ENCODE peak calls at places on chromosomes 1 and 21, in nine cellular contexts. E is psoas muscle, I is left ventricle myocardium inferior, K is GM23338, Z is endothelial cell of umbilical vein, A is PC-9, W is mesendoderm, S is tibial artery, T is H1. B is an unnamed sample.

GRCh38 chr1:107782192-107782845 is 182.7 kb downstream of the VAV3 start:
- DNase-seq in A (peak), S (no peak), I (no peak), K (peak), E (no peak), Z (peak), W (peak), T (no peak), B (no peak)

GRCh38 chr1:46362158-46362557 is 21.6 kb downstream of the NSUN4 start:
- DNase-seq in Z (no peak), K (no peak), T (no peak), S (no peak), A (no peak), E (no peak), W (no peak), I (no peak), B (no peak)

GRCh38 chr1:36411674-36412648 is 14.3 kb upstream of the LSM10 start:
- DNase-seq in A (peak), T (no peak), I (no peak), E (no peak), Z (peak), K (peak), S (no peak), W (peak), B (no peak)

GRCh38 chr1:51557168-51557567 is 38.1 kb upstream of the EPS15 start:
- DNase-seq in W (no peak), Z (no peak), A (no peak), S (no peak), T (no peak), E (no peak), I (no peak), K (no peak), B (no peak)

GRCh38 chr21:34594566-34595234 is 20.2 kb downstream of the RCAN1 start:
- DNase-seq in A (no peak), I (no peak), T (peak), K (no peak), S (no peak), Z (no peak), W (no peak), E (no peak), B (no peak)

GRCh38 chr1:18870325-18870865 is 10.9 kb upstream of the TAS1R2 start:
- DNase-seq in I (no peak), S (no peak), W (no peak), E (no peak), Z (no peak), A (no peak), T (no peak), K (peak), B (no peak)

GRCh38 chr1:173506437-173506836 is 29.3 kb downstream of the PRDX6 start:
- DNase-seq in K (peak), I (no peak), E (no peak), T (peak), W (peak), A (no peak), Z (no peak), S (no peak), B (no peak)

GRCh38 chr1:94039514-94039870 is 81.5 kb downstream of the ABCA4 start:
- DNase-seq in Z (peak), W (peak), I (peak), E (peak), A (peak), T (peak), K (peak), S (peak), B (peak)

GRCh38 chr1:175191654-175192053 is 922 bp downstream of the KIAA0040 start:
- DNase-seq in E (no peak), Z (peak), T (no peak), W (peak), K (peak), A (no peak), I (no peak), S (no peak), B (no peak)

GRCh38 chr1:29123871-29124365 is at the start of gene TMEM200B:
- DNase-seq in K (peak), T (no peak), W (no peak), Z (no peak), A (no peak), E (no peak), S (no peak), I (peak), B (no peak)

GRCh38 chr1:163201906-163202305 is 810 bp downstream of the RGS5 start:
- DNase-seq in T (no peak), K (no peak), S (no peak), W (no peak), I (no peak), Z (peak), E (no peak), A (no peak), B (no peak)

GRCh38 chr1:66752000-66752592 is at the start of gene DYNLT5:
- DNase-seq in K (peak), T (peak), E (peak), W (peak), I (peak), S (peak), A (no peak), Z (peak), B (no peak)

GRCh38 chr1:6248161-6248776 is 4.3 kb downstream of the HES3 start:
- DNase-seq in T (peak), W (no peak), E (peak), I (no peak), S (no peak), A (no peak), Z (no peak), K (no peak), B (no peak)

GRCh38 chr1:213715182-213715581 is 272.6 kb upstream of the PROX1 start:
- DNase-seq in T (no peak), K (no peak), A (no peak), E (no peak), I (no peak), Z (no peak), W (no peak), S (no peak), B (no peak)

GRCh38 chr1:150567341-150567716 is 12.1 kb downstream of the MCL1 start:
- DNase-seq in Z (no peak), T (no peak), S (no peak), E (peak), A (no peak), W (no peak), K (no peak), I (no peak), B (no peak)

GRCh38 chr1:111320066-111320879 is 29.6 kb downstream of the CHIA start:
- DNase-seq in T (no peak), Z (no peak), W (peak), S (no peak), E (no peak), K (peak), I (no peak), A (peak), B (no peak)

DNA sequence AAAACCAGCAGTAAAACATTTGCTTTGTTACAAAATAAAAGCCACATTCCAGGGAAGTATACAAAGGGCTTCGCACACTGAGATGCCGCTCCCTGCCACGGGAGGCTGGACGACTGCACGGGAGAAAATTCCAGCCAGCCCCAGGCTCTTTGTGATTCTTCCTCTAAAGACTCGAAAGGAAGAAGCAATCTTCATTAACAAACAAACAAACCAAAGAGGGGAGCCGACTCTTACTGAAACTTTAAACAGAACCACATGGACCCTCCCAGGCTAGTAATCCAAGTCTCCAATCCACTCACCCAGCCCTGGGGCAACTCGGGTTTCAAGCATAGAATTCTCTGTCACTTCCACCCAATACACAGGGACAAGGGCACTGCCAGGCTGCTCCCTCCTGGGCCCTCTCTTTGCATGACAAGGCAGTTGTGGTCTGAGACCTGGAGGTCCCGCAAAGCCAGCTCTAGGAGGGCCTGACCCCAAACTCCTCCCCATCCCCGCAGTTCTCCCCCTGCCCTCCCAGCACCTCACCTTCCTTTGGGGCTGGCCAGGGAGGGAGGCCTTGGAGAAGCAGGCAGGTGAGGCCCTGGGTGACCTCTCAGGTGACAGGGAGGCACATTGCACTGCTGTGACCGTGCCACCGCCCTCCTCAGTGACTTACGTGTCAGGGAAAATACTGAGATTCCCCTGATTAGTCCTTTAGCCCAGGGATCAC is 26.6 kb upstream of the COL18A1 start:
- DNase-seq in K (peak), I (peak), W (peak), A (peak), Z (peak), E (no peak), S (peak), T (peak), B (no peak)
- H3K27ac ChIP-seq in K (peak), I (no peak), W (peak), A (peak), Z (no peak), E (no peak), S (no peak), T (no peak), B (no peak)

DNA sequence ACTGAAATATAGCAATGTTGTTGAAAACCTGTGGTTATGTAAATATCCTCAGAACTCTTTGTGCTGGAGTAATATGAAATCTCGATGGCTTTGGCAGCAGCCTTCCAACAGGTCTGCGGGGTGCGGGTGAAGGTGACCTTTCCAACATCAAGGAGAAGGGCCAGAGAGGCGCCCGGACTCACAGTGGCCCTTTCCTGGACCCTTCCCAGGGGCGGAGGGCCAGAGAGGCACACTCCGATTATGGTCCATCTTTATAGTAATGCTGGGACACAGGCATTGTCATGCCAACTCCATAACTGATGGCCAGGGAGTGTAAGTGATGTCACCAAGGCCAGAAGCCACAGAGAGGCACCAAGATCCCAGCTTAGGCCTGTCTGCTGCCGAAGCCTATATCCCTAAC is 18.1 kb downstream of the SLC37A1 start:
- DNase-seq in W (no peak), S (peak), A (no peak), K (no peak), I (no peak), E (no peak), Z (no peak), T (no peak), B (no peak)
- H3K27ac ChIP-seq in W (no peak), S (no peak), A (no peak), K (peak), I (no peak), E (peak), Z (no peak), T (no peak), B (no peak)

DNA sequence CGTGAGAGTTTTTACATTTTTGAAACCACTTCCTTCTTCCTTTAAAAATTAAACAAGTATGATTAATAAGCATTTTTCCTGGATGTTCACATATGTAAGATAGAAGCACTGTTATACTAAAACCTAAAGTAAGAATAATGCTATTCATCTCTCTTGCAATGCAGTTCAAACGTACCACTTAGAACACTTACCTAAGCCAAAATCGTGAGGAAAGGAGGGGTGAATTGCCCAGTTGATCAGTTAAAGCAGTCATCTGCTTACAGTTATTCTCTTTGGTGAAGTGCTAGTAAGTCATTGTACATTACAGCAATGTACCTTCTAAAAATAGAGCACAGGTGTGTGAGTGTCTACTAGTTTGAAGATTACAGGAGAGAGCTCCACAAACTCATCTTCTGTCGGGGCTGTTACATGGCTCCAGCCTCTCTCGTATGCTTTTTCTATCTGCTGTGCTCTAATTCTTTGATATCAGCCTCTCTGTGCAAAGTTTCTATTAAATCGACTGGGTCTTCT is 3.4 kb downstream of the NCAM2 start:
- DNase-seq in Z (no peak), S (no peak), K (no peak), T (no peak), A (no peak), E (no peak), I (no peak), W (no peak), B (no peak)
- H3K27ac ChIP-seq in Z (no peak), S (no peak), K (no peak), T (no peak), A (no peak), E (no peak), I (peak), W (no peak), B (no peak)

GRCh38 chr21:42096593-42096992 is 25.5 kb downstream of the UMODL1 start:
- DNase-seq in W (no peak), S (no peak), A (no peak), Z (no peak), K (no peak), T (no peak), E (no peak), I (no peak), B (no peak)
- H3K27ac ChIP-seq in W (no peak), S (peak), A (no peak), Z (peak), K (no peak), T (no peak), E (no peak), I (peak), B (no peak)

DNA sequence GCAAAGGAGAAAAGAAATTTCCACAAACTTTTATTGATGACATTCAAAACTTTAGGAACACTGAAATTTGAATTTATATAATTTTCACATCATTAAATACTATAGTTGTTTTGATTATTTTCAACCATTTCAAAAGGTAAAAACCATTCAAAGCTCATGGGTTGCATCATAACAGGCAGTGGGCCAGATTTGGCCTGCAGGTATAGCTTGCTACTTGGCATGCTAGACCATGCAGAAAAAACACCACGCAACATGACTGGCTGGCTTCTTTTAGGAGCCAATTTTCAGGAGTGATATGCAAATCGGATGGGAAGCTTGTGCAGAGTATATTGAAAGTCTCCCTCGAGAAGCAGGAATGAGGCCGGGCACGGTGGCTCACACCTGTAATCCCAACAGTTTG is 144.8 kb downstream of the GLUL start:
- DNase-seq in A (no peak), S (no peak), Z (no peak), T (no peak), K (no peak), I (no peak), W (no peak), E (no peak), B (no peak)
- H3K27ac ChIP-seq in A (no peak), S (no peak), Z (no peak), T (no peak), K (no peak), I (no peak), W (no peak), E (no peak), B (no peak)

GRCh38 chr1:230749635-230750034 is 2.4 kb downstream of the CAPN9 start:
- DNase-seq in S (no peak), Z (no peak), E (no peak), I (no peak), T (no peak), W (no peak), A (no peak), K (no peak), B (no peak)
- H3K27ac ChIP-seq in S (no peak), Z (no peak), E (no peak), I (no peak), T (no peak), W (no peak), A (no peak), K (no peak), B (no peak)

GRCh38 chr1:110216116-110216515 is 6.0 kb downstream of the KCNC4 start:
- DNase-seq in A (no peak), S (no peak), K (no peak), T (no peak), Z (no peak), I (no peak), W (no peak), E (no peak), B (no peak)

GRCh38 chr1:110214454-110215404 is 4.6 kb downstream of the KCNC4 start:
- DNase-seq in W (no peak), Z (peak), E (no peak), A (peak), K (no peak), I (no peak), S (no peak), T (no peak), B (no peak)

GRCh38 chr1:110216844-110217444 is 6.8 kb downstream of the KCNC4 start:
- DNase-seq in I (no peak), Z (no peak), W (no peak), K (no peak), S (no peak), E (no peak), A (no peak), T (no peak), B (no peak)

GRCh38 chr1:110213143-110213540 is 3.0 kb downstream of the KCNC4 start:
- DNase-seq in Z (no peak), I (no peak), K (peak), W (no peak), A (no peak), E (no peak), S (no peak), T (no peak), B (no peak)

GRCh38 chr1:110215621-110216020 is 5.5 kb downstream of the KCNC4 start:
- DNase-seq in S (no peak), K (no peak), W (peak), A (no peak), Z (no peak), I (no peak), T (no peak), E (no peak), B (no peak)
- H3K27ac ChIP-seq in S (no peak), K (no peak), W (no peak), A (no peak), Z (no peak), I (no peak), T (no peak), E (no peak), B (no peak)

GRCh38 chr21:33302055-33302454 is 22.7 kb upstream of the IFNAR1 start:
- DNase-seq in W (no peak), Z (no peak), S (peak), A (no peak), E (no peak), I (no peak), K (no peak), T (peak), B (no peak)
- H3K27ac ChIP-seq in W (no peak), Z (no peak), S (no peak), A (no peak), E (no peak), I (peak), K (no peak), T (no peak), B (no peak)